ENCODE peak calls at places on chromosomes 4 and X, in six cellular contexts. W is ecto neural progenitor cell, F is upper lobe of right lung, E is KG1, H is NCI-H1092 treated with DMSO at 0.1 percent for 48 hours, M is NCI-H510A treated with DMSO at 0.1 percent for 48 hours. Z is an unnamed sample.
A peak's percentile ranks its signal among the peaks of the same experiment; 100 is the strongest.

GRCh38 chrX:8730812-8731578 is 942 bp downstream of the ANOS1 start:
- DNase-seq in W (peak; percentile 54), F (peak; percentile 63), E (no peak), H (no peak), M (no peak), Z (peak; percentile 70)

GRCh38 chr4:123616970-123617392 is 220.4 kb downstream of the SPRY1 start:
- DNase-seq in W (no peak), F (no peak), E (peak; percentile 27), H (peak; percentile 93), M (peak; percentile 31), Z (peak; percentile 81)

GRCh38 chr4:86043755-86044592 is 315.9 kb downstream of the MAPK10 start:
- DNase-seq in W (no peak), F (no peak), E (peak; percentile 43), H (peak; percentile 57), M (peak; percentile 60), Z (peak; percentile 32)

GRCh38 chr4:81600511-81601269 is 129.0 kb upstream of the RASGEF1B start:
- DNase-seq in W (peak; percentile 54), F (peak; percentile 57), E (no peak), H (no peak), M (no peak), Z (no peak)

GRCh38 chr4:48913346-48913745 is 6.8 kb upstream of the OCIAD2 start:
- DNase-seq in W (no peak), F (no peak), E (no peak), H (no peak), M (no peak), Z (no peak)

GRCh38 chrX:69524765-69525164 is 20.6 kb downstream of the NALF2 start:
- DNase-seq in W (no peak), F (no peak), E (no peak), H (no peak), M (no peak), Z (no peak)

GRCh38 chr4:53706422-53707032 is 115.2 kb upstream of the LNX1 start:
- DNase-seq in W (no peak), F (no peak), E (no peak), H (peak; percentile 59), M (peak; percentile 82), Z (peak; percentile 17)

GRCh38 chrX:71909956-71910355 is 689 bp upstream of the NHSL2 start:
- DNase-seq in W (peak; percentile 57), F (no peak), E (no peak), H (peak; percentile 21), M (peak; percentile 29), Z (no peak)

GRCh38 chr4:136150046-136150445 is 1382.2 kb downstream of the PCDH18 start:
- DNase-seq in W (no peak), F (no peak), E (no peak), H (no peak), M (no peak), Z (no peak)

GRCh38 chrX:71996826-71997225 is 86.2 kb downstream of the NHSL2 start:
- DNase-seq in W (no peak), F (no peak), E (no peak), H (no peak), M (no peak), Z (no peak)

GRCh38 chrX:129697204-129697829 is 41.5 kb upstream of the XPNPEP2 start:
- DNase-seq in W (peak; percentile 3), F (no peak), E (no peak), H (no peak), M (no peak), Z (no peak)

GRCh38 chrX:41732260-41732659 is 8.3 kb downstream of the GPR82 start:
- DNase-seq in W (no peak), F (no peak), E (no peak), H (no peak), M (no peak), Z (no peak)

GRCh38 chrX:128458888-128459287 is 406.7 kb upstream of the ACTRT1 start:
- DNase-seq in W (no peak), F (no peak), E (no peak), H (no peak), M (no peak), Z (no peak)

GRCh38 chr4:108031427-108032083 is 41.9 kb downstream of the HADH start:
- DNase-seq in W (no peak), F (no peak), E (no peak), H (no peak), M (no peak), Z (no peak)

GRCh38 chr4:179530953-179531352 is 2088.7 kb upstream of the AGA start:
- DNase-seq in W (no peak), F (no peak), E (no peak), H (no peak), M (no peak), Z (no peak)

GRCh38 chr4:81688085-81688484 is 216.4 kb upstream of the RASGEF1B start:
- DNase-seq in W (no peak), F (no peak), E (no peak), H (no peak), M (no peak), Z (no peak)

GRCh38 chrX:11261260-11261659 is 32.0 kb upstream of the AMELX start:
- DNase-seq in W (no peak), F (no peak), E (no peak), H (no peak), M (no peak), Z (no peak)

GRCh38 chr4:3440979-3441500 is 728 bp upstream of the HGFAC start:
- DNase-seq in W (no peak), F (no peak), E (no peak), H (no peak), M (no peak), Z (no peak)

GRCh38 chr4:184402740-184403383 is 71.5 kb downstream of the IRF2 start:
- DNase-seq in W (no peak), F (no peak), E (no peak), H (no peak), M (no peak), Z (no peak)

GRCh38 chrX:117743469-117744251 is 372.9 kb downstream of the KLHL13 start:
- DNase-seq in W (no peak), F (no peak), E (no peak), H (peak; percentile 0), M (peak; percentile 4), Z (no peak)

GRCh38 chrX:112819813-112820212 is 20.8 kb downstream of the AMOT start:
- DNase-seq in W (no peak), F (no peak), E (no peak), H (no peak), M (peak; percentile 9), Z (peak; percentile 55)

GRCh38 chr4:147361726-147362125 is 119.2 kb upstream of the EDNRA start:
- DNase-seq in W (no peak), F (no peak), E (no peak), H (no peak), M (no peak), Z (no peak)

GRCh38 chr4:2258091-2259035 is 3.5 kb downstream of the MXD4 start:
- DNase-seq in W (no peak), F (peak; percentile 59), E (no peak), H (no peak), M (no peak), Z (no peak)

GRCh38 chrX:23276475-23276874 is 58.2 kb upstream of the PTCHD1 start:
- DNase-seq in W (no peak), F (no peak), E (no peak), H (no peak), M (no peak), Z (peak; percentile 42)

GRCh38 chr4:118154643-118155042 is 120.4 kb downstream of the NDST3 start:
- DNase-seq in W (no peak), F (no peak), E (no peak), H (no peak), M (no peak), Z (no peak)

GRCh38 chr4:3122081-3122563 is 47.6 kb downstream of the HTT start:
- DNase-seq in W (no peak), F (no peak), E (no peak), H (no peak), M (no peak), Z (no peak)

GRCh38 chrX:7170903-7171302 is 22.9 kb upstream of the PUDP start:
- DNase-seq in W (no peak), F (no peak), E (no peak), H (no peak), M (no peak), Z (peak; percentile 34)

GRCh38 chr4:20017439-20017838 is 234.3 kb upstream of the SLIT2 start:
- DNase-seq in W (no peak), F (no peak), E (no peak), H (peak; percentile 33), M (no peak), Z (no peak)

GRCh38 chr4:184932343-184932742 is 85.9 kb upstream of the HELT start:
- DNase-seq in W (peak; percentile 56), F (no peak), E (no peak), H (no peak), M (no peak), Z (peak; percentile 1)

GRCh38 chr4:122151982-122152698 is at the start of gene BLTP1:
- DNase-seq in W (peak; percentile 95), F (peak; percentile 96), E (peak; percentile 80), H (peak; percentile 87), M (peak; percentile 54), Z (peak; percentile 91)

GRCh38 chr4:8392591-8393190 is 47.8 kb downstream of the ACOX3 start:
- DNase-seq in W (no peak), F (no peak), E (no peak), H (no peak), M (no peak), Z (no peak)

GRCh38 chrX:87583679-87584078 is 66.1 kb downstream of the KLHL4 start:
- DNase-seq in W (no peak), F (no peak), E (no peak), H (no peak), M (no peak), Z (no peak)

GRCh38 chr4:55173580-55173979 is 48.2 kb upstream of the KDR start:
- DNase-seq in W (no peak), F (no peak), E (no peak), H (no peak), M (no peak), Z (no peak)

GRCh38 chr4:32847466-32847865 is 2127.3 kb downstream of the PCDH7 start:
- DNase-seq in W (no peak), F (no peak), E (no peak), H (no peak), M (no peak), Z (no peak)

GRCh38 chr4:2811830-2812599 is 19.1 kb downstream of the SH3BP2 start:
- DNase-seq in W (no peak), F (peak; percentile 90), E (peak; percentile 73), H (peak; percentile 39), M (peak; percentile 49), Z (no peak)

GRCh38 chr4:183249854-183250253 is 70.2 kb downstream of the CLDN22 start:
- DNase-seq in W (no peak), F (no peak), E (peak; percentile 3), H (peak; percentile 65), M (peak; percentile 51), Z (peak; percentile 71)